ENCODE peak calls at places on chromosomes 16 and 17, in four cellular contexts. W, X, H and Y are unnamed samples.
A peak's percentile ranks its signal among the peaks of the same experiment; 100 is the strongest.

GRCh38 chr17:18246880-18247612 is 11.5 kb downstream of the FLII start:
- DNase-seq in W (no peak), X (peak; percentile 90), H (no peak), Y (peak; percentile 95)

GRCh38 chr16:2486645-2487516 is 12.0 kb downstream of the TBC1D24 start:
- DNase-seq in W (peak; percentile 65), X (peak; percentile 56), H (no peak), Y (peak; percentile 81)

GRCh38 chr16:51149721-51150158 is 1.3 kb downstream of the SALL1 start:
- DNase-seq in W (no peak), X (no peak), H (no peak), Y (no peak)

GRCh38 chr16:62596101-62596500 is 559.9 kb upstream of the CDH8 start:
- DNase-seq in W (no peak), H (no peak), X (no peak), Y (no peak)

GRCh38 chr16:69563605-69564580 is 1.9 kb upstream of the NFAT5 start:
- DNase-seq in H (no peak), X (no peak), W (peak; percentile 52), Y (no peak)

GRCh38 chr17:8075081-8075480 is 12.4 kb downstream of the ALOX12B start:
- DNase-seq in H (no peak), X (no peak), W (no peak), Y (no peak)

GRCh38 chr16:56681939-56682702 is at the start of gene MT1X:
- DNase-seq in X (peak; percentile 96), H (peak; percentile 98), W (peak; percentile 86), Y (peak; percentile 97)

GRCh38 chr17:42685831-42686230 is 3.5 kb downstream of the CNTNAP1 start:
- DNase-seq in H (no peak), X (no peak), W (no peak), Y (no peak)

GRCh38 chr17:73386561-73386960 is 74.8 kb upstream of the CDC42EP4 start:
- DNase-seq in H (no peak), X (no peak), W (no peak), Y (no peak)

GRCh38 chr16:1194665-1195392 is 30.2 kb downstream of the TPSG1 start:
- DNase-seq in H (no peak), W (no peak), X (no peak), Y (no peak)

GRCh38 chr17:20223808-20224328 is 214.7 kb downstream of the SPECC1 start:
- DNase-seq in H (no peak), X (no peak), W (no peak), Y (no peak)

GRCh38 chr17:21286066-21286770 is 1.7 kb downstream of the MAP2K3 start:
- DNase-seq in X (peak; percentile 83), H (peak; percentile 94), W (no peak), Y (peak; percentile 91)

GRCh38 chr17:75557075-75557851 is 30.3 kb upstream of the MYO15B start:
- DNase-seq in H (peak; percentile 91), W (no peak), X (peak; percentile 44), Y (peak; percentile 95)

GRCh38 chr17:27218719-27219488 is 75.0 kb upstream of the WSB1 start:
- DNase-seq in X (no peak), W (no peak), H (no peak), Y (no peak)

GRCh38 chr17:45812102-45812501 is 28.0 kb downstream of the CRHR1 start:
- DNase-seq in W (no peak), H (no peak), X (no peak), Y (no peak)

GRCh38 chr16:68282064-68282452 is 17.7 kb downstream of the SLC7A6 start:
- DNase-seq in H (no peak), X (no peak), W (no peak), Y (no peak)

GRCh38 chr16:55543470-55543869 is 23.0 kb upstream of the CAPNS2 start:
- DNase-seq in X (no peak), W (no peak), H (no peak), Y (no peak)

GRCh38 chr17:6574689-6575595 is 18.6 kb upstream of the PITPNM3 start:
- DNase-seq in H (peak; percentile 58), X (no peak), W (peak; percentile 16), Y (peak; percentile 33)

GRCh38 chr17:1920948-1921351 is 91.1 kb downstream of the RPA1 start:
- DNase-seq in X (peak; percentile 57), H (peak; percentile 49), W (no peak), Y (no peak)

GRCh38 chr17:38464723-38465419 is 36.6 kb downstream of the ARHGAP23 start:
- DNase-seq in W (no peak), X (peak; percentile 70), H (peak; percentile 98), Y (peak; percentile 70)

GRCh38 chr16:5874899-5875298 is 777.3 kb upstream of the EEF2KMT start:
- DNase-seq in X (no peak), W (no peak), H (no peak), Y (no peak)

GRCh38 chr17:39769974-39770587 is 32.3 kb downstream of the GRB7 start:
- DNase-seq in W (peak; percentile 63), H (peak; percentile 70), X (peak; percentile 62), Y (no peak)

GRCh38 chr17:35390663-35391062 is 17.2 kb upstream of the SLFN11 start:
- DNase-seq in W (no peak), X (no peak), H (no peak), Y (no peak)

GRCh38 chr16:3242709-3243108 is 7.8 kb upstream of the ZNF200 start:
- DNase-seq in H (no peak), X (no peak), W (no peak), Y (no peak)

GRCh38 chr16:31148281-31148728 is 1.6 kb downstream of the PRSS36 start:
- DNase-seq in X (peak; percentile 59), W (no peak), H (no peak), Y (peak; percentile 87)

GRCh38 chr17:302300-302698 is 50.3 kb downstream of the RPH3AL start:
- DNase-seq in H (no peak), X (no peak), W (no peak), Y (peak; percentile 65)

GRCh38 chr17:62626719-62627218 is 701 bp upstream of the MRC2 start:
- DNase-seq in W (no peak), H (peak; percentile 70), X (no peak), Y (no peak)

GRCh38 chr17:49756323-49756722 is 7.6 kb downstream of the FAM117A start:
- DNase-seq in H (no peak), X (no peak), W (no peak), Y (no peak)

GRCh38 chr17:12180644-12181261 is 160.1 kb downstream of the MAP2K4 start:
- DNase-seq in H (peak; percentile 8), X (peak; percentile 30), W (no peak), Y (no peak)

GRCh38 chr17:3929181-3929580 is 12.9 kb upstream of the P2RX1 start:
- DNase-seq in H (no peak), W (no peak), X (no peak), Y (no peak)

GRCh38 chr17:81522491-81523125 is 5.6 kb upstream of the FSCN2 start:
- DNase-seq in H (no peak), X (no peak), W (no peak), Y (no peak)

GRCh38 chr17:740240-741055 is 8.1 kb downstream of the TLCD3A start:
- DNase-seq in W (peak; percentile 11), H (no peak), X (no peak), Y (no peak)

GRCh38 chr17:50141026-50141749 is 9.3 kb downstream of the PPP1R9B start:
- DNase-seq in H (no peak), X (no peak), W (no peak), Y (no peak)

GRCh38 chr16:89708481-89708931 is 7.0 kb upstream of the SPATA2L start:
- DNase-seq in W (no peak), X (no peak), H (no peak), Y (no peak)

GRCh38 chr16:3101018-3101840 is 2.1 kb upstream of the ZSCAN10 start:
- DNase-seq in H (no peak), W (peak; percentile 41), X (no peak), Y (no peak)

GRCh38 chr17:72338847-72339790 is 218.3 kb downstream of the SOX9 start:
- DNase-seq in W (no peak), H (peak; percentile 89), X (no peak), Y (no peak)